ENCODE peak calls at places on chromosomes 11 and 22, in nine cellular contexts. Y is activated T-cell treated with anti-CD3 and anti-CD28 coated beads for 4 hours; B is effector CD4-positive, alpha-beta T cell; O is GM12865; L is fibroblast of lung; D is left ventricle myocardium superior; T is AG08396; H is PC-9; J is NCI-H69. W is an unnamed sample.

GRCh38 chr11:66317322-66317765 is 500 bp upstream of the CD248 start:
- DNase-seq in Y (no peak), B (no peak), O (no peak), L (peak), D (peak), T (peak), H (no peak), J (peak), W (peak)

GRCh38 chr11:78417888-78418583 is 416 bp upstream of the GAB2 start:
- DNase-seq in Y (peak), B (peak), O (peak), L (peak), D (peak), T (peak), H (peak), J (peak), W (peak)

GRCh38 chr11:22922672-22923071 is 62.4 kb upstream of the CCDC179 start:
- DNase-seq in Y (no peak), B (no peak), O (no peak), L (no peak), D (no peak), T (no peak), H (no peak), J (peak), W (no peak)

GRCh38 chr22:49827853-49828598 is at the start of gene BRD1:
- DNase-seq in Y (peak), B (peak), O (peak), L (peak), D (peak), T (peak), H (no peak), J (peak), W (peak)

GRCh38 chr11:64343740-64344133 is 3.7 kb downstream of the CCDC88B start:
- DNase-seq in Y (no peak), B (no peak), O (no peak), L (no peak), D (no peak), T (no peak), H (peak), J (peak), W (no peak)

GRCh38 chr11:31397239-31397834 is 27.7 kb downstream of the DNAJC24 start:
- DNase-seq in Y (no peak), B (no peak), O (peak), L (peak), D (no peak), T (peak), H (no peak), J (peak), W (no peak)

GRCh38 chr11:107385361-107385982 is 72.2 kb downstream of the CWF19L2 start:
- DNase-seq in Y (no peak), B (no peak), O (no peak), L (no peak), D (no peak), T (no peak), H (peak), J (no peak), W (no peak)

GRCh38 chr11:96391698-96392307 is 2.0 kb downstream of the JRKL start:
- DNase-seq in Y (no peak), B (no peak), O (no peak), L (no peak), D (no peak), T (no peak), H (no peak), J (peak), W (no peak)

GRCh38 chr11:100467821-100468508 is 219.1 kb upstream of the ARHGAP42 start:
- DNase-seq in Y (no peak), B (no peak), O (peak), L (no peak), D (no peak), T (no peak), H (no peak), J (no peak), W (no peak)

GRCh38 chr11:110374921-110375320 is 54.8 kb upstream of the FDX1 start:
- DNase-seq in Y (no peak), B (no peak), O (peak), L (no peak), D (no peak), T (no peak), H (no peak), J (peak), W (no peak)

GRCh38 chr22:35437038-35437437 is 37.1 kb downstream of the MCM5 start:
- DNase-seq in Y (no peak), B (no peak), O (peak), L (no peak), D (no peak), T (peak), H (peak), J (peak), W (no peak)

GRCh38 chr11:63508009-63508408 is 2.1 kb downstream of the LGALS12 start:
- DNase-seq in Y (no peak), B (no peak), O (peak), L (no peak), D (peak), T (no peak), H (peak), J (peak), W (no peak)

GRCh38 chr11:32325725-32326124 is 109.6 kb downstream of the WT1 start:
- DNase-seq in Y (no peak), B (no peak), O (no peak), L (no peak), D (no peak), T (no peak), H (no peak), J (no peak), W (no peak)

GRCh38 chr11:96168623-96169022 is 174.4 kb downstream of the MAML2 start:
- DNase-seq in Y (no peak), B (no peak), O (no peak), L (peak), D (no peak), T (peak), H (no peak), J (peak), W (no peak)

GRCh38 chr22:41589260-41589600 is 410 bp downstream of the PMM1 start:
- DNase-seq in Y (no peak), B (no peak), O (peak), L (no peak), D (no peak), T (no peak), H (no peak), J (peak), W (no peak)

GRCh38 chr11:12901272-12901671 is 107.8 kb upstream of the RASSF10 start:
- DNase-seq in Y (no peak), B (no peak), O (peak), L (no peak), D (no peak), T (no peak), H (no peak), J (no peak), W (no peak)

GRCh38 chr11:117045196-117045595 is 53.0 kb downstream of the SIK3 start:
- DNase-seq in Y (no peak), B (no peak), O (no peak), L (peak), D (no peak), T (no peak), H (no peak), J (peak), W (no peak)

GRCh38 chr11:72354356-72355115 is 79.8 kb downstream of the CLPB start:
- DNase-seq in Y (no peak), B (no peak), O (no peak), L (no peak), D (no peak), T (no peak), H (peak), J (no peak), W (no peak)

GRCh38 chr11:79160786-79161403 is 279.9 kb downstream of the TENM4 start:
- DNase-seq in Y (no peak), B (no peak), O (peak), L (peak), D (no peak), T (peak), H (no peak), J (peak), W (no peak)

GRCh38 chr11:44989831-44990566 is 39.3 kb upstream of the TP53I11 start:
- DNase-seq in Y (no peak), B (no peak), O (no peak), L (no peak), D (peak), T (no peak), H (no peak), J (peak), W (no peak)

GRCh38 chr11:61695917-61696316 is 15.7 kb downstream of the DAGLA start:
- DNase-seq in Y (peak), B (peak), O (peak), L (peak), D (peak), T (peak), H (peak), J (peak), W (peak)

GRCh38 chr11:7353100-7353499 is 101.4 kb downstream of the SYT9 start:
- DNase-seq in Y (no peak), B (no peak), O (peak), L (no peak), D (no peak), T (peak), H (peak), J (peak), W (no peak)

GRCh38 chr11:73507086-73507485 is 90.8 kb downstream of the FAM168A start:
- DNase-seq in Y (no peak), B (no peak), O (no peak), L (no peak), D (no peak), T (no peak), H (no peak), J (no peak), W (no peak)

GRCh38 chr11:57776101-57776511 is 14.5 kb downstream of the CTNND1 start:
- DNase-seq in Y (no peak), B (no peak), O (no peak), L (no peak), D (no peak), T (no peak), H (no peak), J (peak), W (no peak)

GRCh38 chr22:31629741-31630184 is 32.3 kb downstream of the PISD start:
- DNase-seq in Y (no peak), B (no peak), O (no peak), L (no peak), D (no peak), T (no peak), H (no peak), J (no peak), W (no peak)

W was measured in CD8-positive, alpha-beta memory T cell.